ENCODE peak calls at places on chromosomes 6 and 20, in ten cellular contexts. U is HCT116, S is AG04449, J is cardiac muscle cell, I is astrocyte of the spinal cord, M is fibroblast of lung, Q is pancreas, K is tibial nerve, V is heart left ventricle, A is psoas muscle. T is an unnamed sample.

GRCh38 chr20:38187512-38187911 is 22.4 kb upstream of the TGM2 start:
- DNase-seq in M (peak; percentile 64), I (no peak), A (no peak), V (no peak), K (no peak), J (no peak), S (no peak), Q (no peak), U (no peak), T (no peak)

GRCh38 chr20:62745279-62745958 is 36.8 kb downstream of the NTSR1 start:
- DNase-seq in M (no peak), A (peak; percentile 62), Q (no peak), S (no peak), J (no peak), V (no peak), I (no peak), K (no peak), U (no peak), T (no peak)

GRCh38 chr6:135267085-135267484 is 86.0 kb downstream of the MYB start:
- DNase-seq in S (no peak), V (no peak), I (no peak), K (no peak), Q (no peak), J (no peak), A (no peak), M (no peak), U (no peak), T (no peak)

GRCh38 chr20:46999821-47000465 is 105.3 kb downstream of the EYA2 start:
- DNase-seq in S (no peak), M (no peak), U (no peak), J (no peak), Q (no peak), V (no peak), K (no peak), I (no peak), A (no peak), T (peak; percentile 67)

GRCh38 chr6:149869275-149869892 is 5.2 kb upstream of the LRP11 start:
- DNase-seq in J (no peak), K (no peak), S (no peak), V (no peak), A (no peak), U (no peak), M (no peak), Q (no peak), I (no peak), T (no peak)

GRCh38 chr20:48722737-48723191 is 105.0 kb downstream of the PREX1 start:
- DNase-seq in J (peak; percentile 84), Q (no peak), V (no peak), U (no peak), M (peak; percentile 39), K (no peak), S (no peak), I (peak; percentile 68), A (no peak), T (no peak)

GRCh38 chr6:106609699-106610098 is 19.6 kb downstream of the RTN4IP1 start:
- DNase-seq in K (no peak), V (no peak), J (peak; percentile 13), S (no peak), Q (no peak), U (peak; percentile 21), M (no peak), I (peak; percentile 13), A (no peak), T (no peak)

GRCh38 chr20:53980101-53980500 is 90.3 kb downstream of the BCAS1 start:
- DNase-seq in U (no peak), M (peak; percentile 15), S (no peak), Q (no peak), K (no peak), V (no peak), J (no peak), A (no peak), I (no peak), T (no peak)

GRCh38 chr6:25337004-25337403 is 57.8 kb downstream of the CARMIL1 start:
- DNase-seq in V (no peak), Q (no peak), J (peak; percentile 48), I (no peak), A (no peak), S (no peak), K (no peak), M (peak; percentile 54), U (no peak), T (no peak)

GRCh38 chr6:10478187-10479040 is 42.7 kb upstream of the GCNT2 start:
- DNase-seq in I (peak; percentile 30), A (no peak), U (peak; percentile 41), S (no peak), K (no peak), M (peak; percentile 52), V (no peak), Q (no peak), J (peak; percentile 49), T (no peak)

GRCh38 chr20:64023278-64024140 is 12.5 kb upstream of the C20orf204 start:
- DNase-seq in K (no peak), I (no peak), S (no peak), M (no peak), Q (no peak), U (no peak), V (no peak), A (no peak), J (no peak), T (no peak)

GRCh38 chr6:1871936-1872335 is 262.2 kb downstream of the FOXC1 start:
- DNase-seq in V (no peak), U (no peak), Q (no peak), J (no peak), A (no peak), K (no peak), S (no peak), I (no peak), M (no peak), T (no peak)

GRCh38 chr6:73024598-73024997 is 200.7 kb downstream of the KHDC1L start:
- DNase-seq in A (no peak), S (no peak), K (no peak), U (no peak), Q (no peak), M (no peak), V (no peak), J (no peak), I (no peak), T (no peak)
- H3K4me3 ChIP-seq in A (no peak overlapping the region), S (no peak overlapping the region), K (no peak overlapping the region), U (no peak overlapping the region), Q (no peak overlapping the region), M (no peak overlapping the region), V (no peak overlapping the region), J (no peak overlapping the region), I (no peak overlapping the region), T (no peak overlapping the region)

DNA sequence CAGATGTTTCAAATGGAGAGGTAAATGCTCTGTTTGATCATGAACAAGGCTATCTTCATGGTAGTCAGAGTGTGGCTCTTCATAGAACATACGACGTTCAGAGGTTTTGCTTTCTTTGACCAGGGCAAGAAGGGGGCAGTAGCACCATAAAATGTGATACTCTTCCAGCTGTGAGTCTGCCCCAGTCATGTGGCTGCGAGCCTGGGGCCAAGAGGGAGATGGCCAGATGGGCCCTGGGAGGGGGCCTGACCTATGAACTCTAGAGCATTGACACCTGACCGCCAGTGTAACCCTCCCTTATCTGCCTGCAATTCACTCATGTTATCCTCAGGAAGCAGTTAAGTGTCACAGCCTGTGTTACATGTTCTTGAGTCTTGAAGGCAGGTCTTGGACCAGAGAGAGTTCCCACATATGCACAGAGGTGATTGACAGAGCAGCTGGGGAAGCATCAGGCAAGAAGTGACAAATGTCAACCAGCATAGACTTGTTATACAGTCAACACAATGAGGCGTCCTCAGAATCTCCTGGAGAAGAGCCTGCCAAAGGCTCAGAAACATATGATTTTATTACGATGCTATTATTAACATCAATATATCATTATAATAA is 55.0 kb downstream of the SCML4 start:
- DNase-seq in J (no peak), U (no peak), M (no peak), I (no peak), V (no peak), K (no peak), A (no peak), S (no peak), Q (no peak), T (no peak)
- TF ChIP-seq CTCF in J (no peak), U (no peak), M (no peak), I (no peak), V (no peak), K (no peak), A (no peak), S (no peak), Q (no peak), T (no peak)

DNA sequence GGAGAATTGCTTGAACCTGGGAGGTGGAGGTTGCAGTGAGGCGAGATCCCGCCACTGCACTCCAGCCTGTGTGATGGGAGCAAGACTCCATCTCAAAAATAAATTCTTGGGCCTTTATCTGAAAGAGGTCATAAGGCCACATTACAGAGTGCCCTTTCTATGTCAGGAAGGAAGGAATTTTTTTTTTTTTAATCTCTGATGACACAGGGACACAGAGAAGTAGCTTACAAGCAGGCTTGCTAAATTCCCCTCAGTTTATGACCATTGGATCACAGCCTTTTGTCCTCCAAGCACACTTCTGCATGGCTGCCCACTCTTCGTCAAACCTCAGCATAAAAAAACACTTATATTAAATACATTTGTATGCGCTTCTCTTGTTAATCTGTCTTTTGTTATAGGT is 7.5 kb upstream of the IFNGR1 start:
- DNase-seq in K (no peak), V (no peak), I (no peak), J (no peak), S (no peak), M (no peak), A (no peak), Q (no peak), U (no peak), T (no peak)
- H3K4me3 ChIP-seq in K (no peak overlapping the region), V (no peak overlapping the region), I (no peak overlapping the region), J (no peak overlapping the region), S (no peak overlapping the region), M (no peak overlapping the region), A (no peak overlapping the region), Q (no peak overlapping the region), U (no peak overlapping the region), T (no peak overlapping the region)

GRCh38 chr6:163825033-163825432 is 410.5 kb downstream of the QKI start:
- DNase-seq in U (no peak), S (no peak), M (peak; percentile 67), A (no peak), K (no peak), Q (no peak), V (no peak), J (peak; percentile 9), I (peak; percentile 80), T (no peak)

GRCh38 chr6:163820171-163820570 is 405.7 kb downstream of the QKI start:
- DNase-seq in M (no peak), A (no peak), V (no peak), S (no peak), J (no peak), I (no peak), K (no peak), U (no peak), Q (no peak), T (no peak)

GRCh38 chr6:163826668-163827067 is 412.1 kb downstream of the QKI start:
- DNase-seq in V (no peak), M (no peak), Q (no peak), I (no peak), K (no peak), S (no peak), J (no peak), A (no peak), U (no peak), T (no peak)

GRCh38 chr6:163820745-163821456 is 406.4 kb downstream of the QKI start:
- DNase-seq in V (no peak), M (no peak), J (no peak), U (no peak), A (peak; percentile 82), S (no peak), Q (no peak), K (no peak), I (no peak), T (no peak)

GRCh38 chr6:163823577-163823976 is 409.1 kb downstream of the QKI start:
- DNase-seq in Q (no peak), U (no peak), V (no peak), S (no peak), J (no peak), K (no peak), A (no peak), I (no peak), M (no peak), T (no peak)
- TF ChIP-seq CTCF in Q (no peak), U (no peak), V (no peak), S (no peak), J (no peak), K (no peak), A (no peak), I (no peak), M (no peak), T (no peak)